ENCODE peak calls at places on chromosome 13, in seven cellular contexts. One of them, this sample, is unnamed.

GRCh38 chr13:93730780-93731179 is 504.2 kb downstream of the GPC6 start:
- DNase-seq in OCI-LY7: no peak
- DNase-seq in fibroblast of gingiva: no peak
- DNase-seq in stromal cell of bone marrow: no peak
- DNase-seq in skeletal muscle cell: no peak
- DNase-seq in dorsolateral prefrontal cortex: no peak
- DNase-seq in DMS79 treated with DMSO at 0.1 percent for 48 hours: peak
- DNase-seq in this sample: no peak

GRCh38 chr13:45289936-45290563 is 50.9 kb downstream of the TPT1 start:
- DNase-seq in OCI-LY7: no peak
- DNase-seq in fibroblast of gingiva: no peak
- DNase-seq in stromal cell of bone marrow: no peak
- DNase-seq in skeletal muscle cell: no peak
- DNase-seq in dorsolateral prefrontal cortex: no peak
- DNase-seq in DMS79 treated with DMSO at 0.1 percent for 48 hours: no peak
- DNase-seq in this sample: no peak

GRCh38 chr13:59086147-59086546 is 1077.6 kb downstream of the DIAPH3 start:
- DNase-seq in OCI-LY7: no peak
- DNase-seq in fibroblast of gingiva: peak
- DNase-seq in stromal cell of bone marrow: peak
- DNase-seq in skeletal muscle cell: peak
- DNase-seq in dorsolateral prefrontal cortex: no peak
- DNase-seq in DMS79 treated with DMSO at 0.1 percent for 48 hours: no peak
- DNase-seq in this sample: peak

GRCh38 chr13:87311165-87311564 is 360.0 kb upstream of the SLITRK5 start:
- DNase-seq in OCI-LY7: no peak
- DNase-seq in fibroblast of gingiva: no peak
- DNase-seq in stromal cell of bone marrow: no peak
- DNase-seq in skeletal muscle cell: no peak
- DNase-seq in dorsolateral prefrontal cortex: no peak
- DNase-seq in DMS79 treated with DMSO at 0.1 percent for 48 hours: no peak
- DNase-seq in this sample: no peak

GRCh38 chr13:75180805-75181455 is 301.0 kb downstream of the TBC1D4 start:
- DNase-seq in OCI-LY7: no peak
- DNase-seq in fibroblast of gingiva: peak
- DNase-seq in stromal cell of bone marrow: no peak
- DNase-seq in skeletal muscle cell: no peak
- DNase-seq in dorsolateral prefrontal cortex: no peak
- DNase-seq in DMS79 treated with DMSO at 0.1 percent for 48 hours: no peak
- DNase-seq in this sample: no peak

GRCh38 chr13:51339952-51340732 is 651 bp downstream of the SERPINE3 start:
- DNase-seq in OCI-LY7: no peak
- DNase-seq in fibroblast of gingiva: no peak
- DNase-seq in stromal cell of bone marrow: no peak
- DNase-seq in skeletal muscle cell: no peak
- DNase-seq in dorsolateral prefrontal cortex: no peak
- DNase-seq in DMS79 treated with DMSO at 0.1 percent for 48 hours: no peak
- DNase-seq in this sample: no peak

GRCh38 chr13:110138009-110138699 is 168.8 kb downstream of the COL4A1 start:
- DNase-seq in OCI-LY7: peak
- DNase-seq in fibroblast of gingiva: peak
- DNase-seq in stromal cell of bone marrow: no peak
- DNase-seq in skeletal muscle cell: peak
- DNase-seq in dorsolateral prefrontal cortex: peak
- DNase-seq in DMS79 treated with DMSO at 0.1 percent for 48 hours: peak
- DNase-seq in this sample: no peak

GRCh38 chr13:108923386-108924061 is 294.1 kb downstream of the MYO16 start:
- DNase-seq in OCI-LY7: no peak
- DNase-seq in fibroblast of gingiva: no peak
- DNase-seq in stromal cell of bone marrow: no peak
- DNase-seq in skeletal muscle cell: no peak
- DNase-seq in dorsolateral prefrontal cortex: no peak
- DNase-seq in DMS79 treated with DMSO at 0.1 percent for 48 hours: no peak
- DNase-seq in this sample: no peak

GRCh38 chr13:110683203-110683883 is 22.6 kb downstream of the CARS2 start:
- DNase-seq in OCI-LY7: no peak
- DNase-seq in fibroblast of gingiva: no peak
- DNase-seq in stromal cell of bone marrow: no peak
- DNase-seq in skeletal muscle cell: no peak
- DNase-seq in dorsolateral prefrontal cortex: no peak
- DNase-seq in DMS79 treated with DMSO at 0.1 percent for 48 hours: no peak
- DNase-seq in this sample: no peak

GRCh38 chr13:43787518-43787891 is 733 bp upstream of the ENOX1 start:
- DNase-seq in OCI-LY7: no peak
- DNase-seq in fibroblast of gingiva: no peak
- DNase-seq in stromal cell of bone marrow: no peak
- DNase-seq in skeletal muscle cell: no peak
- DNase-seq in dorsolateral prefrontal cortex: no peak
- DNase-seq in DMS79 treated with DMSO at 0.1 percent for 48 hours: peak
- DNase-seq in this sample: no peak

GRCh38 chr13:20940083-20940482 is 37.5 kb upstream of the XPO4 start:
- DNase-seq in OCI-LY7: no peak
- DNase-seq in fibroblast of gingiva: peak
- DNase-seq in stromal cell of bone marrow: peak
- DNase-seq in skeletal muscle cell: peak
- DNase-seq in dorsolateral prefrontal cortex: no peak
- DNase-seq in DMS79 treated with DMSO at 0.1 percent for 48 hours: no peak
- DNase-seq in this sample: no peak

GRCh38 chr13:70960841-70961443 is 852.7 kb upstream of the KLHL1 start:
- DNase-seq in OCI-LY7: peak
- DNase-seq in fibroblast of gingiva: peak
- DNase-seq in stromal cell of bone marrow: peak
- DNase-seq in skeletal muscle cell: no peak
- DNase-seq in dorsolateral prefrontal cortex: no peak
- DNase-seq in DMS79 treated with DMSO at 0.1 percent for 48 hours: no peak
- DNase-seq in this sample: peak